ENCODE peak calls at places on chromosome 1, in eight cellular contexts. X, S, M, Q, A, U, B and O are unnamed samples.

GRCh38 chr1:26693557-26694184 is 2.1 kb upstream of the ARID1A start:
- DNase-seq in Q (no peak), B (no peak), U (no peak), X (peak), M (no peak), A (no peak), S (no peak), O (no peak)

GRCh38 chr1:210584439-210585113 is 255.9 kb downstream of the HHAT start:
- DNase-seq in B (peak), Q (peak), U (peak), S (peak), X (peak), A (peak), M (peak), O (peak)

GRCh38 chr1:60547821-60548220 is 474.3 kb upstream of the C1orf87 start:
- DNase-seq in Q (no peak), S (no peak), U (no peak), B (no peak), X (no peak), A (no peak), M (no peak), O (no peak)

GRCh38 chr1:177926201-177926600 is 43.7 kb downstream of the SEC16B start:
- DNase-seq in A (no peak), S (no peak), Q (no peak), M (no peak), X (peak), U (no peak), B (no peak), O (no peak)

GRCh38 chr1:25054526-25054925 is 124.5 kb upstream of the RUNX3 start:
- DNase-seq in A (no peak), M (no peak), S (no peak), Q (peak), B (no peak), X (no peak), U (no peak), O (no peak)

GRCh38 chr1:7209340-7209739 is 424.1 kb downstream of the CAMTA1 start:
- DNase-seq in Q (no peak), B (no peak), A (no peak), S (no peak), M (no peak), U (no peak), X (no peak), O (no peak)

GRCh38 chr1:24536391-24536840 is 19.5 kb upstream of the NCMAP start:
- DNase-seq in S (no peak), A (peak), M (no peak), X (no peak), U (peak), B (peak), Q (no peak), O (no peak)

GRCh38 chr1:75330633-75331032 is 196.4 kb downstream of the LHX8 start:
- DNase-seq in A (no peak), S (no peak), Q (no peak), B (no peak), U (no peak), X (no peak), M (no peak), O (no peak)

GRCh38 chr1:1079408-1080121 is 5.5 kb upstream of the RNF223 start:
- DNase-seq in B (peak), X (peak), U (peak), S (peak), A (peak), Q (peak), M (peak), O (peak)

GRCh38 chr1:67766117-67766978 is 66.9 kb downstream of the GNG12 start:
- DNase-seq in M (peak), B (peak), A (peak), U (no peak), Q (peak), X (peak), S (no peak), O (no peak)

GRCh38 chr1:211643324-211644212 is 31.9 kb downstream of the NEK2 start:
- DNase-seq in M (no peak), A (peak), B (peak), S (no peak), X (no peak), Q (peak), U (no peak), O (no peak)

GRCh38 chr1:19003371-19004290 is 47.2 kb upstream of the IFFO2 start:
- DNase-seq in A (peak), B (no peak), X (peak), Q (no peak), S (no peak), U (no peak), M (no peak), O (no peak)

GRCh38 chr1:40708750-40709099 is 17.2 kb downstream of the NFYC start:
- DNase-seq in M (peak), Q (no peak), A (no peak), X (peak), B (peak), U (no peak), S (peak), O (no peak)

GRCh38 chr1:33872681-33873080 is 8.8 kb downstream of the HMGB4 start:
- DNase-seq in X (peak), B (no peak), M (no peak), U (no peak), S (no peak), Q (no peak), A (no peak), O (no peak)

GRCh38 chr1:6248798-6249731 is 5.1 kb downstream of the HES3 start:
- DNase-seq in B (no peak), Q (peak), U (no peak), X (peak), A (no peak), M (peak), S (no peak), O (peak)

GRCh38 chr1:6185635-6186382 is 5.7 kb upstream of the CHD5 start:
- DNase-seq in S (no peak), M (peak), Q (no peak), A (no peak), B (no peak), X (peak), U (no peak), O (peak)

GRCh38 chr1:23436520-23437354 is 12.2 kb upstream of the TCEA3 start:
- DNase-seq in B (no peak), U (no peak), S (no peak), X (no peak), A (peak), M (peak), Q (no peak), O (peak)

GRCh38 chr1:162200096-162200847 is 130.8 kb downstream of the NOS1AP start:
- DNase-seq in Q (no peak), U (no peak), A (no peak), M (no peak), B (no peak), X (peak), S (no peak), O (no peak)